ENCODE peak calls at places on chromosomes 2 and 18, in five cellular contexts. V, Q, L, F and M are unnamed samples.

GRCh38 chr2:11495844-11496271 is 29.9 kb upstream of the E2F6 start:
- DNase-seq in V (no peak), Q (no peak), L (no peak), F (no peak), M (no peak)

GRCh38 chr18:59547691-59548182 is 149.5 kb downstream of the CCBE1 start:
- DNase-seq in V (no peak), Q (peak), L (no peak), F (no peak), M (peak)

GRCh38 chr2:97999536-97999935 is 3.8 kb upstream of the TMEM131 start:
- DNase-seq in V (no peak), Q (no peak), L (no peak), F (peak), M (no peak)

GRCh38 chr2:74498500-74499268 is 719 bp downstream of the LBX2 start:
- DNase-seq in V (no peak), Q (no peak), L (no peak), F (no peak), M (peak)

GRCh38 chr2:169806586-169806985 is 7.9 kb downstream of the SSB start:
- DNase-seq in V (no peak), Q (no peak), L (no peak), F (no peak), M (no peak)

GRCh38 chr2:241312082-241312481 is 3.4 kb downstream of the HDLBP start:
- DNase-seq in V (no peak), Q (peak), L (no peak), F (no peak), M (no peak)

GRCh38 chr2:236840857-236841256 is 244.8 kb upstream of the COPS8 start:
- DNase-seq in V (no peak), Q (no peak), L (no peak), F (no peak), M (no peak)

GRCh38 chr18:53153281-53153680 is 813.3 kb downstream of the DCC start:
- DNase-seq in V (no peak), Q (no peak), L (peak), F (peak), M (peak)

GRCh38 chr2:16218651-16219050 is 278.3 kb downstream of the MYCN start:
- DNase-seq in V (peak), Q (no peak), L (peak), F (peak), M (peak)

GRCh38 chr2:45011621-45012602 is 2.7 kb upstream of the SIX2 start:
- DNase-seq in V (no peak), Q (no peak), L (no peak), F (no peak), M (no peak)

GRCh38 chr2:229169751-229170150 is 101.3 kb downstream of the PID1 start:
- DNase-seq in V (no peak), Q (peak), L (no peak), F (no peak), M (no peak)

GRCh38 chr18:63161032-63161727 is 158.4 kb downstream of the BCL2 start:
- DNase-seq in V (no peak), Q (no peak), L (peak), F (no peak), M (peak)

GRCh38 chr2:223108376-223109100 is 56.5 kb downstream of the KCNE4 start:
- DNase-seq in V (no peak), Q (peak), L (no peak), F (no peak), M (no peak)

GRCh38 chr18:37705016-37705415 is 139.4 kb upstream of the CELF4 start:
- DNase-seq in V (no peak), Q (no peak), L (no peak), F (no peak), M (no peak)

GRCh38 chr2:189328451-189329249 is 112.6 kb upstream of the WDR75 start:
- DNase-seq in V (no peak), Q (peak), L (no peak), F (no peak), M (no peak)

GRCh38 chr2:88950010-88950409 is 258.5 kb downstream of the RPIA start:
- DNase-seq in V (no peak), Q (no peak), L (no peak), F (peak), M (peak)

GRCh38 chr2:108612514-108613183 is 78.4 kb downstream of the LIMS1 start:
- DNase-seq in V (no peak), Q (no peak), L (peak), F (no peak), M (peak)

GRCh38 chr2:27489118-27489497 is 435 bp downstream of the IFT172 start:
- DNase-seq in V (peak), Q (no peak), L (peak), F (peak), M (peak)

GRCh38 chr2:27306657-27307544 is 1.3 kb downstream of the UCN start:
- DNase-seq in V (no peak), Q (no peak), L (no peak), F (no peak), M (no peak)

GRCh38 chr2:1594281-1595171 is 149.8 kb downstream of the PXDN start:
- DNase-seq in V (no peak), Q (no peak), L (no peak), F (no peak), M (no peak)

GRCh38 chr2:224584768-224585204 is 377 bp downstream of the CUL3 start:
- DNase-seq in V (no peak), Q (peak), L (peak), F (peak), M (peak)

GRCh38 chr2:75570948-75571729 is 10.4 kb upstream of the EVA1A start:
- DNase-seq in V (no peak), Q (peak), L (no peak), F (peak), M (no peak)

GRCh38 chr2:40106061-40106460 is 327.0 kb upstream of the THUMPD2 start:
- DNase-seq in V (no peak), Q (no peak), L (no peak), F (no peak), M (no peak)

GRCh38 chr2:99615247-99615771 is 125.5 kb upstream of the REV1 start:
- DNase-seq in V (peak), Q (no peak), L (no peak), F (peak), M (no peak)
- TF ChIP-seq CTCF in V (peak), Q (peak), L (peak), F (peak), M (no peak)

GRCh38 chr2:68466778-68467076 is 367 bp downstream of the FBXO48 start:
- DNase-seq in V (no peak), Q (no peak), L (no peak), F (no peak), M (no peak)

GRCh38 chr2:68466361-68466777 is 725 bp downstream of the FBXO48 start:
- DNase-seq in V (no peak), Q (peak), L (peak), F (peak), M (peak)

GRCh38 chr2:68468801-68469200 is 1.4 kb downstream of the APLF start:
- DNase-seq in V (no peak), Q (no peak), L (peak), F (no peak), M (no peak)

GRCh38 chr2:68465081-68465916 is 1.8 kb downstream of the FBXO48 start:
- DNase-seq in V (no peak), Q (no peak), L (no peak), F (no peak), M (peak)

DNA sequence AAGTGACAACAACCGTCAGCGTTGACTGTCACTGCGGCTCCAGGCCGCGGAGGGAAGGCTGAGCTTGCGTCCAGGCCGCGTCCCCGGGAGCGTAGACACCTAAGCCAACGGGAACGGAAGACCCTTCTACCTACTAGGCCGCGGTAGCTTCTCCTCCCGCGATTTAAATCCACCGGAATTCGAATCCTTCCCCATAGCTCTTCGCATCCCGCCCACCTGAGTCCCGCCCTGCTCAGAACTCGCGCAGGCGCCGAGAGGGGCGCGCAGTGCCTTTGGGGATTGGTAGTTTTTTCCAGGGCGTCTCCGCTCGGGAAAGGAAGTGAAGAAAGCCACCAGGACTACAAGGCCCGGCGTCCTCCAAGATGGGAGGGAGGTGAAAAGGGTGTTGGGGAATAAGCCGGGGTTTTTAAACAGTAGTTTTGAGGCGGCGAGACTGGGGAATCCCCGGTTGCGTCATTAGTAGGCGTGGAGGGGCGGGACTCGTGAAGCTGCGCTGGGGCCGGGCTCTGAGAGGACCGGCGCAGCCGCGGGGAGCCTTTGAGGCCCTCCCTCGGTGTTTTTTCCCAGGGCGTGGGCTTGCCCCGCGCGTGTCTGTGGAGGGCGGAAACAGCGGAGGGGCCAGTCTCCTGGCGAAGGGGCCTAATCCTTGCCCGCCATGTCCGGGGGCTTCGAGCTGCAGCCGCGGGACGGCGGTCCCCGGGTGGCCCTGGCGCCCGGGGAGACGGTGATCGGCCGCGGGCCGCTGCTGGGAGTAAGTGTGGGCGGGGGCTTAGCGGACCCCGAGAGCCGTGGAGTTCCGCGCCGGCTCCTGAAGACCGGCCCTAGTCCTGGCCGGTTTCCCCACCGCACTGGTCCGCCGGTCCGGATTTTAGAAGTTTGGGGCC is at the start of the genes APLF and FBXO48:
- DNase-seq in V (peak), Q (peak), L (peak), F (peak), M (peak)
- TF ChIP-seq CTCF in V (no peak), Q (no peak), L (no peak), F (peak), M (no peak)

GRCh38 chr18:12604445-12605007 is 53.4 kb downstream of the SPIRE1 start:
- DNase-seq in V (no peak), Q (no peak), L (no peak), F (no peak), M (no peak)
- TF ChIP-seq CTCF in V (peak), Q (peak), L (peak), F (no peak), M (peak)

GRCh38 chr2:122366427-122366826 is 611.0 kb downstream of the TSN start:
- DNase-seq in V (no peak), Q (no peak), L (no peak), F (no peak), M (no peak)

GRCh38 chr2:122363885-122364284 is 608.4 kb downstream of the TSN start:
- DNase-seq in V (no peak), Q (no peak), L (no peak), F (no peak), M (no peak)

DNA sequence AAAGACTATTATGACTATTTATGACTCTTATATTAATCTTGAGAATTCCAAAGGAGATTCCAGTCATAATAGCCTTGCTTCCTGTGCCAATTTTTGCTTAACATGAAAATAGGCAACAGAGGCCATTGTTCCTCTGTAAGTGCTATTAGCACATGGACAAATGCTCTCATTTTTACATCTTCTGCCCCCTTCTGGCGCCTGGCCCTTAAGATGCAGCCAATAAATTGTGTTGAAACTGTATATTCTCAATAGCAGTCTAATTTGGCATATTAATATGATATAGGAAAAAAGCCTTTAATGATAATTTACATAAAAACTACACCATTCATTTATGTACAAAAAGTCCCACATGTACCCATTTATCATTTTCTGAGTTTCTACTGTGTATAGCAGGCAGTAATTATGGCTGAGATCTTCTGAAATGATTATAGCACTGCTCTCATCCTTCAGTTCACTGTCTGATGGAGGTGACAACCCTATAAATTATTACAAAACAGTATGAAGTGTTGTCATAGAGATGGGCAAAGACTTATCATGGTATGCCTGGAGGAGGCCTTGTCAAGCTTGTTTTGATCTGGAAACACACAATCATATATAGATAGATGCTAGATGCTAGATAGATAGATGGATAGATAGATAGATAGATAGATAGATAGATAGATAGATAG is 613.3 kb downstream of the TSN start:
- DNase-seq in V (no peak), Q (no peak), L (no peak), F (no peak), M (peak)
- TF ChIP-seq CTCF in V (no peak), Q (peak), L (peak), F (no peak), M (no peak)

GRCh38 chr2:156841321-156841720 is 405.1 kb downstream of the GPD2 start:
- DNase-seq in V (no peak), Q (no peak), L (no peak), F (no peak), M (peak)

GRCh38 chr2:156834431-156834830 is 398.3 kb downstream of the GPD2 start:
- DNase-seq in V (no peak), Q (no peak), L (no peak), F (no peak), M (no peak)

GRCh38 chr2:156837635-156838034 is 401.5 kb downstream of the GPD2 start:
- DNase-seq in V (no peak), Q (no peak), L (no peak), F (no peak), M (no peak)
- TF ChIP-seq CTCF in V (no peak), Q (no peak), L (no peak), F (no peak), M (no peak)

GRCh38 chr2:46459694-46460093 is 19.7 kb upstream of the TMEM247 start:
- DNase-seq in V (no peak), Q (no peak), L (no peak), F (no peak), M (no peak)

GRCh38 chr2:46460241-46460921 is 19.0 kb upstream of the TMEM247 start:
- DNase-seq in V (no peak), Q (no peak), L (no peak), F (peak), M (no peak)

GRCh38 chr2:46460991-46461715 is 18.2 kb upstream of the TMEM247 start:
- DNase-seq in V (peak), Q (peak), L (peak), F (peak), M (peak)

GRCh38 chr2:46462936-46463335 is 16.4 kb upstream of the TMEM247 start:
- DNase-seq in V (no peak), Q (no peak), L (no peak), F (no peak), M (no peak)

GRCh38 chr2:46461716-46462171 is 17.6 kb upstream of the TMEM247 start:
- DNase-seq in V (no peak), Q (no peak), L (peak), F (no peak), M (peak)
- TF ChIP-seq CTCF in V (no peak), Q (no peak), L (peak), F (no peak), M (no peak)

GRCh38 chr18:11761553-11761952 is 72.5 kb downstream of the GNAL start:
- DNase-seq in V (peak), Q (no peak), L (peak), F (peak), M (peak)
- TF ChIP-seq CTCF in V (peak), Q (peak), L (peak), F (peak), M (peak)

GRCh38 chr2:30915485-30915884 is 108.2 kb upstream of the CAPN13 start:
- DNase-seq in V (peak), Q (peak), L (peak), F (peak), M (peak)
- TF ChIP-seq CTCF in V (peak), Q (peak), L (peak), F (peak), M (peak)

GRCh38 chr2:52821631-52822030 is 946.0 kb upstream of the CHAC2 start:
- DNase-seq in V (no peak), Q (no peak), L (no peak), F (no peak), M (no peak)
- TF ChIP-seq CTCF in V (peak), Q (peak), L (peak), F (no peak), M (no peak)

DNA sequence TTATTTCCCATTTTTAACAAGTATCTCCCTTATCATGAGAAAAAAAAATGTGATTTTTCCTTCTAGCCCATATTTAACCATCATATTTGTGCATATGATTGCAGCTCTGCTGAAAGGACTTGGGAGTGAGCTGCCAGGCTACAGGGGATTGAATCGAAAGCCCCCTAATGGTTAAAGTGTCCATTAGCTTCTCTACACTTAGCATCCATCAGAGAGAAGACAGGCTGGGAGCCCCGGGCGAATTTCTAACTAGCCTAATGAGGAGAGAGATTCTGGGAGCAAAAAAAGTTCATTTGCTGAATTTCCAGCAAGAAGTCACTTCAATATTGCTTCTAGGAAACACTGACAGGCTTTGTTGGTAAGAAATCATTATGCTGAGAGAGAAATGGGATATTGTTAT is 848.8 kb downstream of the TDRD15 start:
- DNase-seq in V (no peak), Q (no peak), L (no peak), F (no peak), M (no peak)
- TF ChIP-seq CTCF in V (no peak), Q (no peak), L (no peak), F (no peak), M (no peak)